ENCODE peak calls at places on chromosomes 5 and 9, in ten cellular contexts. B is coronary artery, Y is GM23338, Z is A549, F is psoas muscle, N is right lobe of liver, P is adrenal gland, W is heart right ventricle, K is kidney, H is stomach. U is an unnamed sample.

GRCh38 chr9:112890106-112891081 is at the start of gene SLC46A2:
- DNase-seq in B (peak), Y (peak), Z (no peak), F (peak), N (peak), P (no peak), W (peak), K (peak), H (peak), U (no peak)

GRCh38 chr9:114321759-114322158 is 1.1 kb upstream of the ORM1 start:
- DNase-seq in B (no peak), Y (no peak), Z (no peak), F (no peak), N (no peak), P (no peak), W (no peak), K (peak), H (no peak), U (no peak)

GRCh38 chr5:57416246-57416996 is 66.2 kb downstream of the ACTBL2 start:
- DNase-seq in B (no peak), Y (no peak), Z (no peak), F (no peak), N (no peak), P (no peak), W (no peak), K (no peak), H (no peak), U (no peak)

GRCh38 chr5:151770383-151771258 is 1.1 kb upstream of the G3BP1 start:
- DNase-seq in B (peak), Y (peak), Z (peak), F (peak), N (peak), P (peak), W (peak), K (peak), H (peak), U (peak)

GRCh38 chr5:359301-359897 is 37.9 kb downstream of the AHRR start:
- DNase-seq in B (peak), Y (no peak), Z (no peak), F (no peak), N (no peak), P (peak), W (no peak), K (peak), H (no peak), U (no peak)

GRCh38 chr5:89816038-89816437 is 593.5 kb downstream of the CETN3 start:
- DNase-seq in B (no peak), Y (no peak), Z (no peak), F (no peak), N (no peak), P (no peak), W (no peak), K (no peak), H (no peak), U (no peak)

GRCh38 chr5:94577466-94578245 is 40.7 kb downstream of the KIAA0825 start:
- DNase-seq in B (no peak), Y (no peak), Z (no peak), F (no peak), N (no peak), P (no peak), W (no peak), K (no peak), H (no peak), U (no peak)

GRCh38 chr9:85631809-85632208 is 109.9 kb downstream of the AGTPBP1 start:
- DNase-seq in B (no peak), Y (no peak), Z (no peak), F (no peak), N (no peak), P (no peak), W (no peak), K (no peak), H (no peak), U (no peak)

GRCh38 chr5:74595143-74595915 is 45.2 kb downstream of the ENC1 start:
- DNase-seq in B (no peak), Y (peak), Z (peak), F (no peak), N (no peak), P (peak), W (no peak), K (no peak), H (no peak), U (peak)

GRCh38 chr5:113061851-113062631 is 85.4 kb downstream of the DCP2 start:
- DNase-seq in B (no peak), Y (no peak), Z (no peak), F (no peak), N (no peak), P (no peak), W (no peak), K (no peak), H (no peak), U (no peak)

GRCh38 chr5:43664641-43665040 is 61.7 kb downstream of the NNT start:
- DNase-seq in B (no peak), Y (no peak), Z (no peak), F (no peak), N (no peak), P (no peak), W (no peak), K (no peak), H (no peak), U (no peak)

GRCh38 chr5:177429248-177430045 is 3.0 kb downstream of the GRK6 start:
- DNase-seq in B (no peak), Y (no peak), Z (no peak), F (peak), N (peak), P (peak), W (peak), K (peak), H (peak), U (no peak)

GRCh38 chr5:1108008-1108864 is 3.6 kb downstream of the SLC12A7 start:
- DNase-seq in B (no peak), Y (no peak), Z (no peak), F (no peak), N (peak), P (no peak), W (no peak), K (no peak), H (no peak), U (no peak)

GRCh38 chr5:116315531-116315930 is 230.7 kb downstream of the COMMD10 start:
- DNase-seq in B (no peak), Y (no peak), Z (no peak), F (no peak), N (no peak), P (no peak), W (no peak), K (no peak), H (no peak), U (no peak)

GRCh38 chr9:248278-248961 is 33.8 kb downstream of the DOCK8 start:
- DNase-seq in B (no peak), Y (no peak), Z (no peak), F (no peak), N (no peak), P (no peak), W (no peak), K (no peak), H (no peak), U (no peak)

GRCh38 chr5:180829711-180830110 is 27.1 kb upstream of the MGAT1 start:
- DNase-seq in B (no peak), Y (no peak), Z (no peak), F (no peak), N (no peak), P (no peak), W (no peak), K (no peak), H (no peak), U (no peak)

GRCh38 chr5:147629196-147629595 is 119.3 kb upstream of the DPYSL3 start:
- DNase-seq in B (no peak), Y (no peak), Z (no peak), F (no peak), N (no peak), P (no peak), W (no peak), K (no peak), H (no peak), U (no peak)

GRCh38 chr9:131621551-131622321 is 76.4 kb downstream of the PRRT1B start:
- DNase-seq in B (no peak), Y (no peak), Z (no peak), F (no peak), N (no peak), P (no peak), W (no peak), K (peak), H (no peak), U (no peak)

GRCh38 chr9:131618785-131619184 is 73.5 kb downstream of the PRRT1B start:
- DNase-seq in B (no peak), Y (no peak), Z (no peak), F (no peak), N (no peak), P (no peak), W (no peak), K (peak), H (no peak), U (no peak)

GRCh38 chr9:131622536-131622935 is 77.2 kb downstream of the PRRT1B start:
- DNase-seq in B (no peak), Y (no peak), Z (no peak), F (no peak), N (no peak), P (no peak), W (no peak), K (no peak), H (no peak), U (no peak)

GRCh38 chr9:131619680-131620079 is 74.4 kb downstream of the PRRT1B start:
- DNase-seq in B (no peak), Y (no peak), Z (no peak), F (no peak), N (no peak), P (no peak), W (no peak), K (no peak), H (no peak), U (no peak)

GRCh38 chr9:131620764-131621520 is 75.6 kb downstream of the PRRT1B start:
- DNase-seq in B (no peak), Y (no peak), Z (no peak), F (no peak), N (no peak), P (no peak), W (no peak), K (peak), H (no peak), U (no peak)
- TF ChIP-seq CTCF in B (no peak), Y (no peak), Z (no peak), F (no peak), N (no peak), P (no peak), W (no peak), K (no peak), H (no peak), U (no peak)

GRCh38 chr5:129096382-129096991 is 1.9 kb downstream of the ISOC1 start:
- DNase-seq in B (no peak), Y (peak), Z (peak), F (no peak), N (no peak), P (no peak), W (no peak), K (no peak), H (no peak), U (no peak)
- H3K27ac ChIP-seq in B (no peak), Y (no peak), Z (no peak), F (peak), N (no peak), P (no peak), W (peak), K (no peak), H (no peak), U (no peak)

GRCh38 chr9:8725635-8726034 is 926.1 kb upstream of the DMAC1 start:
- DNase-seq in B (no peak), Y (no peak), Z (no peak), F (no peak), N (no peak), P (no peak), W (no peak), K (no peak), H (no peak), U (no peak)
- TF ChIP-seq CTCF in B (no peak), Y (no peak), Z (no peak), F (no peak), N (no peak), P (no peak), W (no peak), K (no peak), H (no peak), U (no peak)

DNA sequence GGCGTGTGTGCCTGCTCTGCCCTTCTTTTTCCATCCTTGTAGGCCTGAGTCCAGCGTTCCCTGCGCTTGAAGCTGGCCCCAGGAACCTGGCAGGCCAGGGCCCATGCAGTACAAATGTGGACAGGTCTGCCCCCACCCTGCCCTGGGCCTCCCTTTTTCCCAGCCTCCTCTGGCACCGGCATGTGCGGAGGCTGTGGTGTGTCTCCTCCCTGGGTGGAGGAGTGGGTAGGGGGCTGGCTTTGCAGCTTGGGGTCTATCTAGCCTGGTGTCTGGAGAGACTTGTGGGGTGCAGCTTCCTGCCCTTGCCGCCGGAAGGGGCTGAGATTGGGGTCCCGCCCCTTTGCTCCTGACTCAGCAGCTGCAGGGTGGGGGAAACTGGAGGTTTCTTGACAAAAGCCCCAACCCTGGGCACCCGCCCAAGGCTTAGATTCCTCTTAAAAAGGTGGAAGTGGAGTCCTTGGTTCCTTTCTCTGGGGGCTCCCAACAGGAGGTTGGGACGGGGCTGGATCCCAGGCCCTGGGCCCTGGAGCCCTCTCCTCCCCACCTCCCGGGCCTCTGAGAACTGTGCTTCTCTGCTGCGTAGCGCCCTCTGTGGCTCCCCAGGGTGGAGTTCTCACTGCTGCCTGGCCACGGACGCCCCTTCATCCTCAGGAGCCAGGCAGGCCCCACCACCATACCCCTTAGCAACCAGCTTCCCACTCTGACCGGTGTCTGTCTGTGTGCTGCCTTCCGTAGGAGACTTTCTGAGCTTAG is 18.0 kb downstream of the RXRA start:
- DNase-seq in B (no peak), Y (peak), Z (no peak), F (peak), N (no peak), P (peak), W (peak), K (no peak), H (no peak), U (no peak)
- H3K27ac ChIP-seq in B (peak), Y (no peak), Z (peak), F (peak), N (peak), P (peak), W (peak), K (peak), H (no peak), U (peak)

DNA sequence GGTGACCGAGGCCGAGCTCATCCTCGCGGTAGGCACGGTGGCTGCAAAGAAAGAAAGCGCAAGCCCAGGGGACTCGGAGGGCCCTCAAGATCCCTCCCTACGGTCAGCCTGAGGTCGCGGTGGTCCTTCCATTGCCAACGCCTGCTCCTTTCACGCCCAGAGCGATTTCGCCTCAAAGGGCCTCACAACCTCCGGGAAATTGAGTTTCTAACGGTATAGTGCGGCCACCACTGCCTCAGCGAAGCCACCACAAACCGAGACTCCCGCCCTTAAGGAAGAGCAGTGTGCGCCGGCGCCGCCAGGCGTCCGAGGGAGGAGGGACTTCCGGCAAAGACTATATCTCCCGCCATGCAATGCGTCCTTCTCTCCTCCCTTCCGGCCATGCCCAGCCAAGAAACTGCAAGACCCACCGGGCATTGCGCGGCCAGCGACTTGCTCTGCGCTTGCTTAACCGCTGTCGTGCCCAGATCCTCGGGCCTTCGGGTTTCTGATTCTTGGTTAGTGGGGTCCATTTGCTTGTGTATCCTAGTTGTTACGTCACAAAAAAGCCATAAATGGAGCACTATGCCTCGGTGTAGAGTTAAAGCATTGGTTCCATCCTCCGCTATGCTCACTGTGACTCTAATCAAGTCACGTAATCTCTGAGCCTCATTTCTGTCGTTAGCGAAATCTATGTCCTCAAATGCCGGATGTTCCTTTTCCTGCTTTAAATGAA is at the start of gene HAUS6:
- DNase-seq in B (peak), Y (peak), Z (peak), F (peak), N (peak), P (peak), W (peak), K (peak), H (peak), U (peak)
- TF ChIP-seq CTCF in B (peak), Y (no peak), Z (no peak), F (peak), N (peak), P (peak), W (peak), K (peak), H (peak), U (no peak)

DNA sequence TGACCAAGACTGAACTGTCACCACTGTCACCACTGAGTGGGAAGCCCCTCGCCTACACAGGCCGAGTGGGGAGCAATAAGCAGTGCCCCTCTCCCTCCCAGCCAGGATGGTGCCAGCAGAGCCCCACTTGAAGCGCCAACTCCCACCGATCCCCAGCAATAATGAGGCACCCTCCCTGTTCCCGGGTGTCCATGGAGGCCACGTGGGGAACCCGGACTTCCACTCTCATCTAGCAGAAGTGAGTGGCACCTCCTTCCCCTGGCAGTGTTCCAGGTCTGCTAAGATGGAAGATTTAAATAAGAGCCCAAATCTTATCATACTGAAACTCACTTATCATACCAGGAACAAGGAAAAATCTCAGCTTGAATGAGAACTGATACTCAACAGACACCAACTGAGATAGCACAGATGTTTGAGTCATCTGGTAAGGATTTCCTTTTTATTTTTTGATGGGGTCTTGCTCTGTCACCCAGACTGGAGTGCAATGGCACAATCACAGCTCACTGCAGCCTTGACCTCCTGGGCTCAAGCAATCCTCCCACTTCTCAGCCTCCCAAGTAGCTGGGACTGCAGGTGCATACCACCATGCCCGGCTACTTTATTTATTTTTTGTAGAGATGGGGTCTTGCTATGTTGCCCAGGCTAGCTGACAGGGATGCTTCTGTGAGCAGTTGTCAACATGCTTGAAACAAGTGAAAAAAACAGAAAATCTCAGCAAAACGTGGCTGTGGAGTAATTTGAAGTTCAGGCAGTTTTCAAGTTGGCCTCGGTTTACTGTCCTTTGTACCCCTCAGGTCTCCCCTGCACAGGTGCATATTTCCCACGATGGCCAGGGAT is 29.6 kb upstream of the ASS1 start:
- DNase-seq in B (no peak), Y (no peak), Z (no peak), F (no peak), N (no peak), P (no peak), W (no peak), K (no peak), H (no peak), U (no peak)
- H3K27ac ChIP-seq in B (no peak), Y (no peak), Z (no peak), F (no peak), N (no peak), P (no peak), W (no peak), K (no peak), H (no peak), U (no peak)

GRCh38 chr5:9573796-9574195 is 27.9 kb upstream of the SEMA5A start:
- DNase-seq in B (no peak), Y (peak), Z (no peak), F (no peak), N (no peak), P (no peak), W (no peak), K (no peak), H (no peak), U (no peak)
- TF ChIP-seq CTCF in B (no peak), Y (no peak), Z (no peak), F (no peak), N (no peak), P (no peak), W (no peak), K (no peak), H (no peak), U (no peak)

GRCh38 chr5:67020231-67020630 is 176.4 kb downstream of the CD180 start:
- DNase-seq in B (no peak), Y (no peak), Z (no peak), F (no peak), N (no peak), P (no peak), W (no peak), K (no peak), H (no peak), U (no peak)
- H3K27ac ChIP-seq in B (peak), Y (no peak), Z (no peak), F (peak), N (no peak), P (no peak), W (no peak), K (no peak), H (no peak), U (no peak)

DNA sequence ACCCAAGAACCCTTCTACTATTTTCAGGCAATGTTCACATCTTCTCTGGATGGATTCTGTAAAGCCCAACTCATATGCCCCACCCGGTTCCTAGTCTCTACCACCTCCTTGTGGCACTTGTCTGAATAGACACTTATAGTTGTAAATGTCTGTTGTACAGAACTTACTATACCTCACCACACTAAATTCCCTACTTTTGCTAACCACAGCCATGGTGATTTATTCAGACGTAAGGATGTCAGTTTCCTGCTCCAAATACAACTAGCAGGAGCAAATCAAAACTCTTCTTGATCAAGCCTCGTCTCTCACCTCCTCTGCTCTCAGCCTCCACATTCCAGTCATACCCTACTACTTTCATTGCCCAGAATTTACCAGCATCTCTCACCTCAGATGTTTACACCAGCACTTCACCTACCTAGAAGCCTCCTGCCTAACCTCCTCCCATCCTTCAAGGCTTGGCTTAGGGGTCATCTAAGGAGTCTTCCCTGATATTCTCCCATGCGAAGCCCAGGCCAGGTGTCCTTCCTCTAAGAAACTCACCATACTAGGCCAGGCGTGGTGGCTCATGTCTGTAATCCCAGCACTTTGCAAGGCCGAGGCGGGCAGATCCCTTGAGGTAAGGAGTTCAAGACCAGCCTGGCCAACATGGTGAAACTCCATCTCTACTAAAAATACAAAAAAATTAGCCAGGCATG is 75.5 kb downstream of the MAPKAP1 start:
- DNase-seq in B (no peak), Y (peak), Z (peak), F (no peak), N (no peak), P (peak), W (no peak), K (no peak), H (no peak), U (peak)
- TF ChIP-seq CTCF in B (peak), Y (peak), Z (peak), F (peak), N (peak), P (peak), W (peak), K (peak), H (peak), U (no peak)

GRCh38 chr9:134066546-134066922 is 1.3 kb downstream of the BRD3 start:
- DNase-seq in B (no peak), Y (no peak), Z (no peak), F (no peak), N (no peak), P (no peak), W (no peak), K (no peak), H (peak), U (peak)
- H3K27ac ChIP-seq in B (peak), Y (no peak), Z (peak), F (peak), N (peak), P (peak), W (peak), K (peak), H (peak), U (peak)